ENCODE peak calls at places on chromosomes 11 and 22, in six cellular contexts. One of them, this sample, is unnamed.

GRCh38 chr11:106216281-106216680 is 138.8 kb downstream of the AASDHPPT start:
- DNase-seq in stimulated activated CD4-positive, alpha-beta T cell treated with anti-CD3 and anti-CD28 coated beads, Interleukin-2, amount 100 ng/mL, for 48 hours: no peak
- DNase-seq in kidney: no peak
- DNase-seq in NCI-H774: no peak
- DNase-seq in lower lobe of right lung: no peak
- DNase-seq in osteocyte: no peak
- DNase-seq in this sample: no peak

GRCh38 chr22:47124451-47124881 is 362.0 kb downstream of the TBC1D22A start:
- DNase-seq in NCI-H774: no peak
- DNase-seq in osteocyte: no peak
- DNase-seq in lower lobe of right lung: peak; percentile 42
- DNase-seq in kidney: peak; percentile 70
- DNase-seq in stimulated activated CD4-positive, alpha-beta T cell treated with anti-CD3 and anti-CD28 coated beads, Interleukin-2, amount 100 ng/mL, for 48 hours: no peak
- DNase-seq in this sample: no peak

GRCh38 chr11:36469063-36469462 is 41.0 kb downstream of the TRAF6 start:
- DNase-seq in osteocyte: no peak
- DNase-seq in lower lobe of right lung: no peak
- DNase-seq in stimulated activated CD4-positive, alpha-beta T cell treated with anti-CD3 and anti-CD28 coated beads, Interleukin-2, amount 100 ng/mL, for 48 hours: peak; percentile 16
- DNase-seq in kidney: no peak
- DNase-seq in NCI-H774: no peak
- DNase-seq in this sample: no peak

GRCh38 chr22:48441553-48441850 is 1386.2 kb downstream of the BRD1 start:
- DNase-seq in stimulated activated CD4-positive, alpha-beta T cell treated with anti-CD3 and anti-CD28 coated beads, Interleukin-2, amount 100 ng/mL, for 48 hours: no peak
- DNase-seq in lower lobe of right lung: peak; percentile 24
- DNase-seq in NCI-H774: no peak
- DNase-seq in kidney: no peak
- DNase-seq in osteocyte: no peak
- DNase-seq in this sample: no peak

GRCh38 chr11:92219476-92219875 is 5.1 kb upstream of the FAT3 start:
- DNase-seq in stimulated activated CD4-positive, alpha-beta T cell treated with anti-CD3 and anti-CD28 coated beads, Interleukin-2, amount 100 ng/mL, for 48 hours: no peak
- DNase-seq in lower lobe of right lung: no peak
- DNase-seq in NCI-H774: no peak
- DNase-seq in osteocyte: no peak
- DNase-seq in kidney: no peak
- DNase-seq in this sample: no peak

GRCh38 chr11:119062779-119063178 is 4.8 kb upstream of the VPS11 start:
- DNase-seq in osteocyte: no peak
- DNase-seq in stimulated activated CD4-positive, alpha-beta T cell treated with anti-CD3 and anti-CD28 coated beads, Interleukin-2, amount 100 ng/mL, for 48 hours: no peak
- DNase-seq in kidney: no peak
- DNase-seq in lower lobe of right lung: no peak
- DNase-seq in NCI-H774: no peak
- DNase-seq in this sample: no peak

GRCh38 chr11:3159296-3160190 is 5.6 kb downstream of the OSBPL5 start:
- DNase-seq in osteocyte: no peak
- DNase-seq in lower lobe of right lung: peak; percentile 76
- DNase-seq in stimulated activated CD4-positive, alpha-beta T cell treated with anti-CD3 and anti-CD28 coated beads, Interleukin-2, amount 100 ng/mL, for 48 hours: no peak
- DNase-seq in kidney: peak; percentile 92
- DNase-seq in NCI-H774: no peak
- DNase-seq in this sample: no peak

GRCh38 chr22:19970479-19971275 is 29.1 kb upstream of the TXNRD2 start:
- DNase-seq in NCI-H774: no peak
- DNase-seq in osteocyte: no peak
- DNase-seq in lower lobe of right lung: peak; percentile 81
- DNase-seq in kidney: no peak
- DNase-seq in stimulated activated CD4-positive, alpha-beta T cell treated with anti-CD3 and anti-CD28 coated beads, Interleukin-2, amount 100 ng/mL, for 48 hours: peak; percentile 85
- DNase-seq in this sample: peak; percentile 94

GRCh38 chr11:12692238-12693074 is 18.2 kb downstream of the TEAD1 start:
- DNase-seq in osteocyte: no peak
- DNase-seq in lower lobe of right lung: peak; percentile 77
- DNase-seq in stimulated activated CD4-positive, alpha-beta T cell treated with anti-CD3 and anti-CD28 coated beads, Interleukin-2, amount 100 ng/mL, for 48 hours: no peak
- DNase-seq in NCI-H774: peak; percentile 30
- DNase-seq in kidney: peak; percentile 97
- DNase-seq in this sample: no peak

GRCh38 chr11:58998480-58999290 is 59.4 kb downstream of the GLYATL1 start:
- DNase-seq in lower lobe of right lung: no peak
- DNase-seq in stimulated activated CD4-positive, alpha-beta T cell treated with anti-CD3 and anti-CD28 coated beads, Interleukin-2, amount 100 ng/mL, for 48 hours: no peak
- DNase-seq in kidney: no peak
- DNase-seq in NCI-H774: no peak
- DNase-seq in osteocyte: no peak
- DNase-seq in this sample: no peak

GRCh38 chr11:18314794-18315523 is 7.0 kb downstream of the HPS5 start:
- DNase-seq in stimulated activated CD4-positive, alpha-beta T cell treated with anti-CD3 and anti-CD28 coated beads, Interleukin-2, amount 100 ng/mL, for 48 hours: no peak
- DNase-seq in NCI-H774: no peak
- DNase-seq in lower lobe of right lung: no peak
- DNase-seq in osteocyte: no peak
- DNase-seq in kidney: no peak
- DNase-seq in this sample: no peak

GRCh38 chr11:11533751-11534150 is 88.1 kb downstream of the GALNT18 start:
- DNase-seq in osteocyte: no peak
- DNase-seq in kidney: no peak
- DNase-seq in NCI-H774: no peak
- DNase-seq in stimulated activated CD4-positive, alpha-beta T cell treated with anti-CD3 and anti-CD28 coated beads, Interleukin-2, amount 100 ng/mL, for 48 hours: no peak
- DNase-seq in lower lobe of right lung: no peak
- DNase-seq in this sample: no peak

GRCh38 chr22:50306753-50307749 is at the start of gene PLXNB2:
- DNase-seq in stimulated activated CD4-positive, alpha-beta T cell treated with anti-CD3 and anti-CD28 coated beads, Interleukin-2, amount 100 ng/mL, for 48 hours: no peak
- DNase-seq in kidney: peak; percentile 95
- DNase-seq in osteocyte: no peak
- DNase-seq in lower lobe of right lung: peak; percentile 89
- DNase-seq in NCI-H774: peak; percentile 72
- DNase-seq in this sample: peak; percentile 84

GRCh38 chr11:35157814-35158213 is 18.8 kb downstream of the CD44 start:
- DNase-seq in osteocyte: no peak
- DNase-seq in stimulated activated CD4-positive, alpha-beta T cell treated with anti-CD3 and anti-CD28 coated beads, Interleukin-2, amount 100 ng/mL, for 48 hours: no peak
- DNase-seq in lower lobe of right lung: no peak
- DNase-seq in kidney: no peak
- DNase-seq in NCI-H774: no peak
- DNase-seq in this sample: no peak

GRCh38 chr22:38239101-38239761 is 33.6 kb downstream of the TMEM184B start:
- DNase-seq in NCI-H774: no peak
- DNase-seq in osteocyte: no peak
- DNase-seq in lower lobe of right lung: no peak
- DNase-seq in kidney: no peak
- DNase-seq in stimulated activated CD4-positive, alpha-beta T cell treated with anti-CD3 and anti-CD28 coated beads, Interleukin-2, amount 100 ng/mL, for 48 hours: no peak
- DNase-seq in this sample: no peak

GRCh38 chr22:46958649-46959048 is 196.2 kb downstream of the TBC1D22A start:
- DNase-seq in NCI-H774: no peak
- DNase-seq in kidney: no peak
- DNase-seq in osteocyte: no peak
- DNase-seq in stimulated activated CD4-positive, alpha-beta T cell treated with anti-CD3 and anti-CD28 coated beads, Interleukin-2, amount 100 ng/mL, for 48 hours: no peak
- DNase-seq in lower lobe of right lung: no peak
- DNase-seq in this sample: no peak

GRCh38 chr11:120929664-120930154 is 94.2 kb upstream of the TBCEL start:
- DNase-seq in osteocyte: no peak
- DNase-seq in kidney: no peak
- DNase-seq in NCI-H774: peak; percentile 19
- DNase-seq in lower lobe of right lung: peak; percentile 55
- DNase-seq in stimulated activated CD4-positive, alpha-beta T cell treated with anti-CD3 and anti-CD28 coated beads, Interleukin-2, amount 100 ng/mL, for 48 hours: peak; percentile 57
- DNase-seq in this sample: peak; percentile 45

GRCh38 chr22:35785181-35785923 is 67.7 kb downstream of the APOL5 start:
- DNase-seq in osteocyte: no peak
- DNase-seq in lower lobe of right lung: no peak
- DNase-seq in stimulated activated CD4-positive, alpha-beta T cell treated with anti-CD3 and anti-CD28 coated beads, Interleukin-2, amount 100 ng/mL, for 48 hours: no peak
- DNase-seq in NCI-H774: no peak
- DNase-seq in kidney: no peak
- DNase-seq in this sample: no peak

GRCh38 chr11:12233602-12233925 is 123.2 kb downstream of the MICAL2 start:
- DNase-seq in lower lobe of right lung: no peak
- DNase-seq in stimulated activated CD4-positive, alpha-beta T cell treated with anti-CD3 and anti-CD28 coated beads, Interleukin-2, amount 100 ng/mL, for 48 hours: no peak
- DNase-seq in kidney: no peak
- DNase-seq in NCI-H774: no peak
- DNase-seq in osteocyte: no peak
- DNase-seq in this sample: no peak

This sample was measured in GM12891.